ENCODE peak calls at places on chromosomes 1 and 21, in four cellular contexts. L is right lobe of liver, V is AG04449, S is AG04450. H is an unnamed sample.

GRCh38 chr1:24027838-24028468 is 47.8 kb upstream of the SRSF10 start:
- DNase-seq in S (no peak), L (no peak), V (no peak), H (no peak)

GRCh38 chr1:6873298-6874015 is 88.2 kb downstream of the CAMTA1 start:
- DNase-seq in S (no peak), V (no peak), L (no peak), H (no peak)

GRCh38 chr1:2537785-2538115 is 7.7 kb upstream of the HES5 start:
- DNase-seq in V (no peak), L (no peak), S (no peak), H (no peak)

GRCh38 chr1:151502859-151503509 is 8.2 kb upstream of the CGN start:
- DNase-seq in V (no peak), L (no peak), S (no peak), H (no peak)

GRCh38 chr1:36738245-36738644 is 255.5 kb upstream of the CSF3R start:
- DNase-seq in L (no peak), S (no peak), V (no peak), H (no peak)

GRCh38 chr1:181508486-181509165 is 25.3 kb downstream of the CACNA1E start:
- DNase-seq in V (no peak), L (no peak), S (no peak), H (no peak)

GRCh38 chr1:55472784-55473183 is 257.6 kb upstream of the USP24 start:
- DNase-seq in S (no peak), V (no peak), L (no peak), H (no peak)

GRCh38 chr1:185044387-185044786 is 971 bp upstream of the RNF2 start:
- DNase-seq in S (no peak), V (no peak), L (no peak), H (no peak)

GRCh38 chr1:210587547-210587946 is 258.8 kb downstream of the HHAT start:
- DNase-seq in V (no peak), L (no peak), S (no peak), H (no peak)

GRCh38 chr1:30868833-30869435 is 39.6 kb downstream of the SDC3 start:
- DNase-seq in S (no peak), L (no peak), V (no peak), H (no peak)

GRCh38 chr1:16351449-16351993 is 759 bp downstream of the FBXO42 start:
- DNase-seq in V (no peak), S (no peak), L (no peak), H (no peak)

GRCh38 chr1:40659649-40659947 is 5.9 kb downstream of the RIMS3 start:
- DNase-seq in S (no peak), L (no peak), V (no peak), H (no peak)

GRCh38 chr1:247332215-247332900 is 691 bp upstream of the ZNF496 start:
- DNase-seq in S (no peak), V (no peak), L (peak), H (no peak)

GRCh38 chr1:68812295-68812694 is 315.4 kb upstream of the DEPDC1 start:
- DNase-seq in L (no peak), V (no peak), S (no peak), H (no peak)

GRCh38 chr1:54517536-54517935 is 30.5 kb upstream of the ACOT11 start:
- DNase-seq in L (no peak), S (no peak), V (no peak), H (no peak)

GRCh38 chr1:226723640-226724532 is 15.2 kb downstream of the ITPKB start:
- DNase-seq in L (no peak), S (no peak), V (peak), H (peak)

GRCh38 chr1:212967767-212968166 is 17.4 kb downstream of the VASH2 start:
- DNase-seq in L (no peak), V (peak), S (no peak), H (peak)

GRCh38 chr1:24091971-24092482 is 19.9 kb downstream of the MYOM3 start:
- DNase-seq in S (no peak), V (no peak), L (no peak), H (no peak)

GRCh38 chr1:65429806-65430205 is 9.3 kb downstream of the LEPR start:
- DNase-seq in S (no peak), L (no peak), V (no peak), H (peak)

GRCh38 chr1:93042822-93043557 is 36.1 kb upstream of the MTF2 start:
- DNase-seq in V (no peak), S (no peak), L (no peak), H (no peak)

GRCh38 chr1:11237364-11237755 is 25.0 kb downstream of the MTOR start:
- DNase-seq in L (no peak), S (no peak), V (no peak), H (no peak)

GRCh38 chr1:4700801-4701200 is 46.4 kb downstream of the AJAP1 start:
- DNase-seq in V (no peak), S (no peak), L (no peak), H (no peak)

GRCh38 chr1:229582011-229582694 is 23.6 kb upstream of the ABCB10 start:
- DNase-seq in S (no peak), L (no peak), V (no peak), H (peak)

GRCh38 chr1:7315316-7315715 is 455.8 kb upstream of the VAMP3 start:
- DNase-seq in S (no peak), L (no peak), V (no peak), H (no peak)

GRCh38 chr1:108590947-108591346 is 31.0 kb downstream of the EEIG2 start:
- DNase-seq in L (no peak), V (peak), S (peak), H (peak)

GRCh38 chr1:119790481-119791198 is 20.6 kb downstream of the REG4 start:
- DNase-seq in S (no peak), L (peak), V (no peak), H (no peak)

GRCh38 chr1:21721271-21721985 is 52.3 kb upstream of the RAP1GAP start:
- DNase-seq in V (no peak), L (no peak), S (no peak), H (no peak)

GRCh38 chr1:56927171-56927570 is 38.6 kb downstream of the C8B start:
- DNase-seq in L (peak), V (no peak), S (no peak), H (no peak)

GRCh38 chr1:179955318-179955638 is 668 bp downstream of the CEP350 start:
- DNase-seq in S (no peak), V (no peak), L (no peak), H (no peak)

GRCh38 chr1:156281281-156282142 is 1.1 kb downstream of the SMG5 start:
- DNase-seq in S (no peak), V (no peak), L (peak), H (no peak)

GRCh38 chr1:156282143-156282478 is 514 bp downstream of the SMG5 start:
- DNase-seq in S (no peak), L (no peak), V (no peak), H (no peak)

GRCh38 chr1:156282479-156283222 is at the start of gene SMG5:
- DNase-seq in S (peak), V (peak), L (peak), H (peak)

GRCh38 chr1:156276966-156277381 is 5.7 kb downstream of the SMG5 start:
- DNase-seq in L (peak), S (no peak), V (no peak), H (no peak)

DNA sequence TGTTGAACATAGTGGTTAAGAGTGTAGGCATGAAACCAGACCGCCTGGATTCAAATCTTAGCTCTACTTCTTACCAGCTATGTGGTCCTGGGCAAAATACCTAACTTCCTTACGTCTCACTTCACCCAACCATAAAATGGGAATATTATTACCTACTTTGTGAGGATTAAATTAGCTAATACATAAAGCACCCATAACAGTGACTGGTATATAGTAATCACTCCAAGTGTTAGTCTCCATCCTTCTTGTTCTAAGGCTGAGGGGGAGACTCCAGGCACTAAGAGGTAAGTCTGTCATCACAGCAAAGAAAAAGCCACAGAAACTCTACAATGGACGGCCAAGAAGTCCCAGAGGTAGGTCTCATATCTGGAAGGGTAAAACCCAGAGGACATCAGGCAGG is 2.8 kb downstream of the SMG5 start:
- DNase-seq in S (no peak), L (no peak), V (no peak), H (no peak)
- H3K4me3 ChIP-seq in S (no peak), L (no peak), V (no peak), H (no peak)

GRCh38 chr1:114152211-114153050 is 1.2 kb downstream of the SYT6 start:
- DNase-seq in V (no peak), L (peak), S (no peak), H (peak)
- H3K4me3 ChIP-seq in V (peak), L (peak), S (peak), H (peak)

DNA sequence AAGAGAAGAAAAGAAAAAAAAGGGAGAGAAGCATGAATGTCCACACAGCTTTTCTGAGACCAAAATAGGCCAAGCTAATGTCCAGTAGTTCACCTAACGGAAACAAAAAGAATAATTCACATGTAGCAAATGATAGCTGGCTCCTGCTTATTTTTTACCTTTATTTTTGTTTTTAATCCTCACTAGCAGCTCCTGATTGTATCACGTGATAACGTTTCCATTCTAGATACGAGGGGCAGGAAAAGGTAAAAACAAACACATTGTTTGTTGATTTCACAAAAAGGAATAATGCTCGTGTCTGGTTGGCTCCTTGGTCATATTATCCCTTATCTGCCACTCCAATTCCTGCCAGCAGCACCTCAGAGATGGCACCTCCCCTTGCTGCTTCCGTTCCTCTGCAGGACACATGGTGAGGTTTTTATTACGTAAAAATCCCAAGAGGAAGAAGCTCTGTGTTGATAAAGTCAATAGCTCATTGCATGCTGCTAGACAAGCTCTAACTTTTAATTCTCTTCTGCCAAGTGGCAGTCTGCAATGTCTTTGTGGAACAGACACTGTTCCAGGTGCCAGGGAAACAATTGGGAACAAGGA is 201.7 kb downstream of the CRB1 start:
- DNase-seq in V (no peak), S (no peak), L (no peak), H (no peak)
- H3K4me3 ChIP-seq in V (no peak), S (no peak), L (no peak), H (no peak)

DNA sequence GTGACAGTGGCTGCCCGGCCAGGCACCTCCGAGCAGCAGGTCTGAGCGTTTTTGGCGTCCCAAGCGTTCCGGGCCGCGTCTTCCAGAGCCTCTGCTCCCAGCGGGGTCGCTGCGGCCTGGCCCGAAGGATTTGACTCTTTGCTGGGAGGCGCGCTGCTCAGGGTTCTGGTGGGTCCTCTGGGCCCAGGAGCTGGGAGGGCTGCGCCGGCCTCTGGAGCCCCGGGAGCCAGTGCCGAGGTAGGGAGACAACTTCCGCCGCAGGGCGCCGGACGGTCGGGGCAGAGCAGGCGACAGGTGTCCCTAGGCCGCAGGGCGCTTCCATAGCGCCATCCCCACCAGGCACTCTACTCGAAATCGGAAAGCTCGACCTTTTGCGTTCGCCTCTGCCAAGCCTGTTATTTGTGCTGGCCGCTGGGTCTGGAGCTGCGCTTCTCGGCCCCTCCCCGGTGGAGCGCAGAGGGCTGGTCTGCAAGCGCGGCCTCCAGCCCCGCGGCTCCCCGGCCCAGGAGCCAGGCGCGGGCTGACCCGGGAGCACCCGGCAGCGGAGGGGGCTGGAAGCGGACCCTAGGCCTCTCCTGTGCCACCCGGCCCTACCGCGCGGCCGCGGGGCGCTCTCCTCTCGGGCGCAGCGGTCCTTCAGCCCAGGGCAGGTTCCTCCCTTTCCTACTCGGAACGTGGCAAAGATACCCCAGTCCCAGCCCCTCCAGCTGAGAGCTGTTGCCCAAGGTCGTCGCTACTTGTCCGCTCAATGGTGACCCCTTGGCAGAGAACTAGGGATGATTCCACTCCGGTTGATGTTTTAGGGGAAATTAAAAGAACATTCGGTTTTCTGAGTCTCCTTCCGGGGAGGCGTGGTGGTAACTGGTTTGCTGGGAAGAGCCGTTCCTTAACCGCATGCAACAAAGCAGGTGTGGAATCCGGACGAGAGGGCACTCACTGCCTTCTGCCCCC is 2.3 kb downstream of the SIM2 start:
- DNase-seq in V (no peak), L (no peak), S (no peak), H (no peak)
- H3K4me3 ChIP-seq in V (peak), L (no peak), S (no peak), H (peak)

GRCh38 chr1:182700351-182700709 is 15.9 kb upstream of the RGS8 start:
- DNase-seq in V (no peak), S (no peak), L (no peak), H (no peak)
- H3K4me3 ChIP-seq in V (no peak), S (no peak), L (no peak), H (no peak)

GRCh38 chr1:51247022-51247421 is 10.9 kb downstream of the RNF11 start:
- DNase-seq in L (no peak), S (no peak), V (no peak), H (no peak)
- H3K4me3 ChIP-seq in L (no peak), S (no peak), V (no peak), H (no peak)

GRCh38 chr1:58805716-58806571 is 22.1 kb upstream of the JUN start:
- DNase-seq in V (no peak), L (no peak), S (no peak), H (no peak)
- H3K4me3 ChIP-seq in V (no peak), L (no peak), S (no peak), H (no peak)